ENCODE peak calls at places on chromosomes 16 and 17, in four cellular contexts. U is heart right ventricle, J is upper lobe of right lung, Z is dorsolateral prefrontal cortex. T is an unnamed sample.

GRCh38 chr16:67542464-67542863 is 13.8 kb downstream of the RIPOR1 start:
- DNase-seq in U (peak), J (peak), Z (no peak), T (no peak)

GRCh38 chr17:76992911-76993310 is 124.7 kb downstream of the MGAT5B start:
- DNase-seq in U (no peak), J (no peak), Z (no peak), T (no peak)

GRCh38 chr16:9153502-9153864 is 62.0 kb downstream of the HAPSTR1 start:
- DNase-seq in U (no peak), J (no peak), Z (no peak), T (no peak)

GRCh38 chr17:78022425-78022824 is 63.9 kb downstream of the TNRC6C start:
- DNase-seq in U (no peak), J (no peak), Z (no peak), T (no peak)

GRCh38 chr16:856811-857210 is 56.3 kb upstream of the GNG13 start:
- DNase-seq in U (no peak), J (no peak), Z (no peak), T (no peak)

GRCh38 chr17:39485555-39485954 is 24.3 kb downstream of the CDK12 start:
- DNase-seq in U (no peak), J (no peak), Z (no peak), T (no peak)

GRCh38 chr17:8753976-8754440 is 4.3 kb downstream of the SPDYE4 start:
- DNase-seq in U (no peak), J (no peak), Z (no peak), T (no peak)

GRCh38 chr17:65121916-65122821 is 15.0 kb upstream of the RGS9 start:
- DNase-seq in U (no peak), J (no peak), Z (no peak), T (no peak)

GRCh38 chr16:79451196-79451816 is 149.2 kb downstream of the MAF start:
- DNase-seq in U (no peak), J (no peak), Z (no peak), T (no peak)

GRCh38 chr17:80212109-80212508 is 8.0 kb downstream of the SGSH start:
- DNase-seq in U (no peak), J (no peak), Z (no peak), T (no peak)

GRCh38 chr17:31052187-31052889 is 42.4 kb upstream of the NF1 start:
- DNase-seq in U (peak), J (no peak), Z (no peak), T (no peak)

GRCh38 chr17:67434061-67434525 is 57.0 kb downstream of the PITPNC1 start:
- DNase-seq in U (peak), J (peak), Z (no peak), T (no peak)

GRCh38 chr16:84614075-84614474 is 3.8 kb downstream of the COTL1 start:
- DNase-seq in U (no peak), J (no peak), Z (no peak), T (no peak)

GRCh38 chr16:29994613-29995329 is 646 bp downstream of the HIRIP3 start:
- DNase-seq in U (peak), J (peak), Z (peak), T (peak)

GRCh38 chr16:89472711-89473075 is 17.7 kb downstream of the ANKRD11 start:
- DNase-seq in U (no peak), J (no peak), Z (no peak), T (no peak)

GRCh38 chr16:69691980-69692911 is 34.1 kb downstream of the NQO1 start:
- DNase-seq in U (no peak), J (no peak), Z (no peak), T (no peak)

GRCh38 chr17:46082293-46082692 is 83.2 kb downstream of the STH start:
- DNase-seq in U (no peak), J (no peak), Z (no peak), T (no peak)

GRCh38 chr16:12239226-12239625 is 262.7 kb downstream of the SNX29 start:
- DNase-seq in U (no peak), J (no peak), Z (no peak), T (no peak)

GRCh38 chr16:4081035-4081434 is 35.2 kb downstream of the ADCY9 start:
- DNase-seq in U (no peak), J (no peak), Z (no peak), T (no peak)

GRCh38 chr16:75481475-75481874 is 13.8 kb downstream of the CHST6 start:
- DNase-seq in U (no peak), J (peak), Z (no peak), T (no peak)

GRCh38 chr17:17849863-17850373 is 13.1 kb upstream of the SREBF1 start:
- DNase-seq in U (peak), J (no peak), Z (no peak), T (no peak)

GRCh38 chr17:44932526-44933097 is 15.0 kb downstream of the KIF18B start:
- DNase-seq in U (no peak), J (peak), Z (no peak), T (no peak)

GRCh38 chr17:77741109-77741508 is 217.4 kb upstream of the TNRC6C start:
- DNase-seq in U (no peak), J (peak), Z (peak), T (no peak)

GRCh38 chr16:11162571-11163268 is 93.3 kb downstream of the SOCS1 start:
- DNase-seq in U (no peak), J (no peak), Z (peak), T (no peak)

GRCh38 chr16:11161439-11161838 is 94.6 kb downstream of the SOCS1 start:
- DNase-seq in U (no peak), J (no peak), Z (no peak), T (no peak)

GRCh38 chr16:11160676-11161115 is 95.3 kb downstream of the SOCS1 start:
- DNase-seq in U (no peak), J (no peak), Z (no peak), T (no peak)

GRCh38 chr16:11163761-11164261 is 92.2 kb downstream of the SOCS1 start:
- DNase-seq in U (no peak), J (no peak), Z (no peak), T (no peak)

GRCh38 chr16:11161974-11162373 is 94.0 kb downstream of the SOCS1 start:
- DNase-seq in U (peak), J (no peak), Z (no peak), T (no peak)
- H3K27ac ChIP-seq in U (peak), J (no peak), Z (no peak), T (no peak)

DNA sequence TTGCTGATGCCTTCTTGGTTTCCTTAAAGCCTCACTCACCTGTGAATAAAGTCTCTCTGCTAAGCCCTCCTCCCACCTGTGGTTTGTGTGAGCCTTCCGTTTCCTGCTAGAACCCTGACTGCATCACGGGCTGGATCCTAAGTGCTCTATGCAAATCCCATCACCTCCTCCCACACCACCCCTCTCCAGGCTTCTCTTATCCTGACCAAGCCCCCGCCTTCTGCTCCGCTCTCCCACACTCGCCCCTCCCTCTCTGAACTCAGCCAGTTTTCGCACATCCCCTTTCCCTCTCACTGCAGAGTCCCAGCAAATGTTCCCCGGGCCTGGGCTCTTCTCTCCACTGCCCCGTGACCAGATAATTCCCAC is 51.8 kb downstream of the PIMREG start:
- DNase-seq in U (no peak), J (peak), Z (no peak), T (no peak)
- H3K27ac ChIP-seq in U (no peak), J (no peak), Z (peak), T (peak)

DNA sequence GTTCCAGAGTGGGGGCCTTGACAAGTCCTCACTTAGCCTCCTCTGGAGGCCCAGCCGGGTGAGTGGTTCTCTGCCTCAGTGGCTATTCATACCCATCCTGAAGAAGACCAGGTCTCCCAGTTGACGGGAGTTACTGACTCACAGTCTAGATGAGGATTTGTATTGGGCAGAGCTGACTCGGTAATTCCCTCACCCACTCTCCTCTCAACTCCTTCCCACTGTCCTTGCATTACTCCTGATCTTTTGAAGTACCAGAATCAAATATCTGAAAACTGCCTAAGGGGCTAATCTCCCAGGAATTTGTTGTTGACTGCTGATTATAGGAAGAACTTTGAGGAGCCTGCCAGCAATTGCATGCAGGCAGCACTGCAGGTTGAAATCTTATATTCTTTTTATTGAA is 14.2 kb downstream of the SAP30BP start:
- DNase-seq in U (no peak), J (no peak), Z (no peak), T (no peak)
- H3K27ac ChIP-seq in U (no peak), J (peak), Z (peak), T (peak)

DNA sequence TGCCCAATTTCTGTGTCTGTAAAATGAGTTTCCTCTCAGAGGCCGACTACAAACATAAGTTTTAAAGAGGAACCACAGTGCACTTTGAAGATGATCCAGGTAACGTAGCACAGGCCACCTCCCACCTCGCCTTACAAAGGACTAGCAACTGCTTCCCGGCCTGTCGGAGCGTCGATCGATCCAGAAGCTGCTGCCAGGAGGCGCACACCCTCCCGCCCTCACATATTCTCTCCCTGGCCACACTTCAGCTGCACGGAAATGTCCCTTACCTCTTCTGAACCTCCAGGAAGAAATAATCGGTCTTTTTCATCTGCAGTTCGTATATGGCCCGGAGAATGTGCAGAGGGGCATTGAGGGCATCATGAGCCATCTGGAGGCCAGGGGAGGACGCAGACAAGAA is 55.2 kb upstream of the ATP2A3 start:
- DNase-seq in U (no peak), J (no peak), Z (no peak), T (no peak)
- H3K27ac ChIP-seq in U (no peak), J (no peak), Z (no peak), T (no peak)

GRCh38 chr17:55292094-55292493 is 27.3 kb downstream of the HLF start:
- DNase-seq in U (no peak), J (no peak), Z (no peak), T (no peak)

GRCh38 chr17:55288356-55289105 is 23.8 kb downstream of the HLF start:
- DNase-seq in U (no peak), J (no peak), Z (no peak), T (no peak)

GRCh38 chr17:55289106-55289446 is 24.3 kb downstream of the HLF start:
- DNase-seq in U (peak), J (no peak), Z (no peak), T (no peak)

GRCh38 chr17:55290721-55291507 is 26.2 kb downstream of the HLF start:
- DNase-seq in U (no peak), J (no peak), Z (no peak), T (no peak)

DNA sequence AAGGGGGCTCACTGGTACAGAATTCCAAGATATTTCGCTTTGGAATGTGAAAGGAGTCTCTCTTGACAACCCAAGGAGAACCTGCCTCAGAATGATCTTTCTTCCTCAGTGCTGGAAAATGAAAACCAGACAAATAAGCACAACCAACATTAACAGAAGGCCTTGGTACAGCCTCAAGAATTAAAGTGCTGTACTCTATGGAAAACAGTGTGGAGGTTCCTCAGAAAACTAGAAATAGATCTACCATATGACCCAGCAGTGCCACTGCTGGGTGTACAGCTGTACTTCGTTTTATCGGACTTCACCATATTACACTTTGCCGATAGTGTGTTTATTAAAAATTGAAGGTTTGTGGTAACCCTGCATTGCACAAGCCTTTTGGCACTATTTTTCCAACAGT is 25.2 kb downstream of the HLF start:
- DNase-seq in U (no peak), J (no peak), Z (no peak), T (no peak)
- H3K27ac ChIP-seq in U (peak), J (no peak), Z (peak), T (no peak)

GRCh38 chr17:59525668-59526067 is 39.7 kb upstream of the DHX40 start:
- DNase-seq in U (no peak), J (no peak), Z (no peak), T (no peak)
- H3K27ac ChIP-seq in U (no peak), J (no peak), Z (no peak), T (no peak)

GRCh38 chr17:36183811-36184765 is 7.7 kb upstream of the TBC1D3B start:
- DNase-seq in U (no peak), J (no peak), Z (no peak), T (no peak)
- H3K27ac ChIP-seq in U (no peak), J (peak), Z (no peak), T (no peak)

DNA sequence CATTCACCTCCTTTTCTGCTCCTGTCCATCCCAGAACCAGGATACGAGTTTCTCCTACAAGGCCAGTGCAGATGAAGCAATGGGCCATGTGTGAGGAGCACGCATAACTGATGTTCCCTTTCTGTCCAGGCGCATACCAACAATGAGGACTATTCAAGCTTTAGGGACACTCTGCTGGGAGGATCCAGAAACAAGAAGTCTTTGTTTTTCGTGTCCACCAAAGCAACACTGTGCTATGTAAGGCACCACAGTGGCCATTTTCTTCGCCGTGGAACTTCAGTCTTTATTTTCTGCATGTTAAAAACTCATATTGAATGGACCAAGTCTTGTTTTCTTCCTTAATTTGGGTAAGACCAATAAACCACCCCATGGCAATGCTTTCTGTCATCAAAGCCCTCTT is 143.9 kb upstream of the RCVRN start:
- DNase-seq in U (no peak), J (no peak), Z (peak), T (peak)
- H3K27ac ChIP-seq in U (peak), J (no peak), Z (peak), T (peak)

T was measured in caudate nucleus.